ENCODE peak calls at places on chromosomes 6 and 20, in eight cellular contexts. Q, H, K, L, R, M, X and V are unnamed samples.

GRCh38 chr20:48463916-48464315 is 363.9 kb downstream of the PREX1 start:
- DNase-seq in R (no peak), H (peak), K (peak), Q (no peak), M (no peak), X (no peak), L (no peak), V (no peak)

GRCh38 chr6:14703586-14703985 is 542.3 kb upstream of the JARID2 start:
- DNase-seq in X (no peak), R (no peak), L (no peak), Q (no peak), M (peak), K (peak), H (no peak), V (no peak)

GRCh38 chr6:161740486-161740885 is 466.6 kb upstream of the AGPAT4 start:
- DNase-seq in R (no peak), Q (no peak), M (no peak), H (no peak), X (no peak), K (no peak), L (no peak), V (no peak)

GRCh38 chr6:139485742-139486475 is 111.5 kb upstream of the CITED2 start:
- DNase-seq in H (no peak), M (no peak), L (no peak), R (no peak), Q (no peak), K (no peak), X (no peak), V (no peak)

GRCh38 chr6:8215631-8216030 is 113.3 kb upstream of the EEF1E1 start:
- DNase-seq in M (no peak), R (no peak), K (peak), H (peak), L (no peak), X (no peak), Q (no peak), V (no peak)

GRCh38 chr20:4090756-4091331 is 75.5 kb upstream of the RNF24 start:
- DNase-seq in H (peak), L (no peak), Q (no peak), R (no peak), K (peak), X (no peak), M (no peak), V (no peak)

GRCh38 chr20:47885909-47886453 is 100.7 kb upstream of the SULF2 start:
- DNase-seq in Q (no peak), X (no peak), R (no peak), M (no peak), L (no peak), H (no peak), K (no peak), V (no peak)

GRCh38 chr20:31835554-31835953 is 9.8 kb downstream of the FOXS1 start:
- DNase-seq in X (no peak), R (no peak), L (no peak), K (no peak), H (no peak), Q (no peak), M (no peak), V (no peak)

GRCh38 chr6:121503633-121504032 is 68.2 kb downstream of the GJA1 start:
- DNase-seq in K (peak), H (no peak), M (no peak), L (no peak), Q (no peak), X (no peak), R (no peak), V (no peak)

GRCh38 chr20:10060223-10060622 is 25.4 kb downstream of the ANKEF1 start:
- DNase-seq in L (peak), H (no peak), K (no peak), M (no peak), R (no peak), X (no peak), Q (no peak), V (no peak)

GRCh38 chr6:5063617-5064016 is 21.5 kb upstream of the PPP1R3G start:
- DNase-seq in L (no peak), K (no peak), Q (no peak), M (no peak), H (no peak), R (no peak), X (no peak), V (no peak)

GRCh38 chr6:152096863-152097496 is 289.5 kb downstream of the ESR1 start:
- DNase-seq in H (peak), K (peak), Q (no peak), M (peak), R (no peak), L (no peak), X (no peak), V (no peak)

GRCh38 chr20:9353916-9354276 is 160.5 kb upstream of the LAMP5 start:
- DNase-seq in K (peak), H (no peak), L (no peak), M (no peak), R (no peak), Q (no peak), X (no peak), V (no peak)

GRCh38 chr20:58192567-58192966 is 35.9 kb downstream of the ANKRD60 start:
- DNase-seq in Q (peak), X (no peak), M (no peak), L (peak), R (no peak), K (no peak), H (no peak), V (no peak)

GRCh38 chr6:87165169-87165568 is 9.8 kb downstream of the ZNF292 start:
- DNase-seq in Q (no peak), X (no peak), K (no peak), R (no peak), H (no peak), M (no peak), L (no peak), V (no peak)

GRCh38 chr6:4297348-4297747 is 162.0 kb upstream of the ECI2 start:
- DNase-seq in X (no peak), K (no peak), R (no peak), H (no peak), Q (no peak), L (no peak), M (no peak), V (no peak)

GRCh38 chr6:121540210-121540609 is 104.8 kb downstream of the GJA1 start:
- DNase-seq in L (no peak), X (no peak), R (no peak), M (no peak), H (no peak), Q (no peak), K (no peak), V (no peak)

GRCh38 chr6:24836116-24836515 is 37.4 kb upstream of the ARMH2 start:
- DNase-seq in L (no peak), Q (no peak), H (no peak), K (peak), X (no peak), M (no peak), R (no peak), V (no peak)